ENCODE peak calls at places on chromosomes 5 and 9, in four cellular contexts. Z is activated naive CD4-positive, alpha-beta T cell; O is activated B cell treated with CpG ODN at 0.5 μM for 24 hours; H is GM12891. R is an unnamed sample.

GRCh38 chr5:132566657-132567056 is 9.9 kb downstream of the RAD50 start:
- DNase-seq in Z (no peak), O (no peak), H (no peak), R (no peak)

GRCh38 chr5:171367424-171368370 is 20.0 kb upstream of the NPM1 start:
- DNase-seq in Z (no peak), O (no peak), H (no peak), R (no peak)

GRCh38 chr5:159917919-159918487 is 1.7 kb downstream of the ADRA1B start:
- DNase-seq in Z (no peak), O (no peak), H (no peak), R (no peak)

GRCh38 chr9:114505187-114506081 is at the start of gene WHRN:
- DNase-seq in Z (peak), O (peak), H (peak), R (peak)

GRCh38 chr9:91948423-91949292 is 1.4 kb downstream of the ROR2 start:
- DNase-seq in Z (no peak), O (no peak), H (peak), R (no peak)

GRCh38 chr5:137381546-137381945 is 117.6 kb downstream of the SPOCK1 start:
- DNase-seq in Z (no peak), O (no peak), H (no peak), R (no peak)

GRCh38 chr9:113519401-113520108 is 56.0 kb downstream of the RGS3 start:
- DNase-seq in Z (no peak), O (no peak), H (no peak), R (no peak)

GRCh38 chr9:109182940-109183798 is 16.1 kb upstream of the FRRS1L start:
- DNase-seq in Z (no peak), O (no peak), H (no peak), R (peak)

GRCh38 chr5:93594591-93595419 is 11.8 kb downstream of the NR2F1 start:
- DNase-seq in Z (no peak), O (no peak), H (no peak), R (no peak)